ENCODE peak calls at places on chromosome 21, in four cellular contexts. U is mesendoderm, B is IMR-90, Y is stomach. K is an unnamed sample. For H3K27me3 and H3K36me3, the result is how much of the 10 kb centered on the place peaks cover.

GRCh38 chr21:22898061-22898460 is 1899.9 kb downstream of the NCAM2 start:
- DNase-seq in B (no peak), U (no peak), Y (no peak), K (no peak)

GRCh38 chr21:9759972-9760371 is 761.4 kb upstream of the TPTE start:
- DNase-seq in B (no peak), Y (no peak), U (no peak), K (no peak)

GRCh38 chr21:46212721-46213484 is 15.7 kb downstream of the LSS start:
- DNase-seq in B (no peak), Y (no peak), U (no peak), K (no peak)

GRCh38 chr21:46057111-46057709 is 40.7 kb upstream of the COL6A2 start:
- DNase-seq in Y (no peak), U (no peak), B (no peak), K (peak)

GRCh38 chr21:38148046-38148445 is 108.7 kb upstream of the KCNJ15 start:
- DNase-seq in U (peak), Y (no peak), B (no peak), K (no peak)

GRCh38 chr21:34974162-34974981 is 74.7 kb downstream of the RUNX1 start:
- DNase-seq in B (peak), U (no peak), Y (no peak), K (no peak)

GRCh38 chr21:34730756-34731445 is 62.1 kb downstream of the CLIC6 start:
- DNase-seq in Y (peak), B (no peak), U (no peak), K (no peak)

GRCh38 chr21:35565204-35565611 is 495.1 kb downstream of the SETD4 start:
- DNase-seq in Y (peak), B (peak), U (peak), K (no peak)

GRCh38 chr21:21715286-21715969 is 717.2 kb downstream of the NCAM2 start:
- DNase-seq in Y (no peak), B (peak), U (peak), K (no peak)

GRCh38 chr21:14531927-14532326 is 14.2 kb downstream of the SAMSN1 start:
- DNase-seq in B (no peak), Y (no peak), U (no peak), K (no peak)

GRCh38 chr21:35384375-35384774 is 335.3 kb upstream of the RUNX1 start:
- DNase-seq in U (no peak), Y (no peak), B (no peak), K (no peak)

GRCh38 chr21:46206163-46207005 is 22.1 kb upstream of the SPATC1L start:
- DNase-seq in Y (no peak), B (no peak), U (no peak), K (no peak)

GRCh38 chr21:35326677-35327076 is 277.6 kb upstream of the RUNX1 start:
- DNase-seq in B (peak), Y (no peak), U (no peak), K (no peak)

GRCh38 chr21:31733521-31734149 is 1.7 kb upstream of the SCAF4 start:
- DNase-seq in Y (no peak), U (peak), B (peak), K (no peak)

GRCh38 chr21:28923439-28923975 is 69.2 kb downstream of the LTN1 start:
- DNase-seq in B (no peak), U (no peak), Y (no peak), K (no peak)

GRCh38 chr21:39132248-39132647 is 51.0 kb downstream of the PSMG1 start:
- DNase-seq in U (no peak), Y (no peak), B (peak), K (no peak)

GRCh38 chr21:35084869-35085268 is 35.8 kb upstream of the RUNX1 start:
- DNase-seq in B (peak), Y (no peak), U (no peak), K (no peak)

GRCh38 chr21:39712976-39713375 is 32.0 kb upstream of the IGSF5 start:
- DNase-seq in B (no peak), U (peak), Y (no peak), K (no peak)

GRCh38 chr21:29366532-29366931 is 67.8 kb downstream of the BACH1 start:
- DNase-seq in B (no peak), Y (no peak), U (no peak), K (no peak)

GRCh38 chr21:14773777-14774345 is 227.7 kb upstream of the SAMSN1 start:
- DNase-seq in B (no peak), U (peak), Y (peak), K (peak)

GRCh38 chr21:38349111-38349746 is 92.4 kb downstream of the KCNJ15 start:
- DNase-seq in U (no peak), Y (no peak), B (peak), K (no peak)

GRCh38 chr21:34844033-34844923 is 175.5 kb downstream of the CLIC6 start:
- DNase-seq in U (no peak), B (peak), Y (peak), K (peak)

GRCh38 chr21:39073717-39074116 is 109.5 kb downstream of the PSMG1 start:
- DNase-seq in U (no peak), B (no peak), Y (no peak), K (no peak)

GRCh38 chr21:8988696-8989095 is 1532.7 kb upstream of the TPTE start:
- DNase-seq in U (no peak), Y (no peak), B (no peak), K (no peak)

GRCh38 chr21:15260604-15261003 is 195.8 kb upstream of the NRIP1 start:
- DNase-seq in U (no peak), Y (no peak), B (no peak), K (no peak)

GRCh38 chr21:26832513-26832912 is 12.7 kb downstream of the ADAMTS1 start:
- DNase-seq in U (no peak), Y (no peak), B (no peak), K (no peak)

GRCh38 chr21:26843912-26844257 is 1.3 kb downstream of the ADAMTS1 start:
- DNase-seq in U (no peak), B (peak), Y (no peak), K (no peak)

GRCh38 chr21:39116761-39117425 is 66.4 kb downstream of the PSMG1 start:
- DNase-seq in B (no peak), Y (no peak), U (no peak), K (no peak)

GRCh38 chr21:18549214-18549905 is 145.8 kb upstream of the TMPRSS15 start:
- DNase-seq in B (no peak), Y (no peak), U (no peak), K (no peak)

GRCh38 chr21:29718081-29718815 is 221.5 kb downstream of the GRIK1 start:
- DNase-seq in B (peak), Y (no peak), U (no peak), K (no peak)

GRCh38 chr21:24367936-24368335 is 1239.3 kb downstream of the MRPL39 start:
- DNase-seq in Y (no peak), B (peak), U (peak), K (no peak)

GRCh38 chr21:29018540-29018939 is 609 bp downstream of the RWDD2B start:
- DNase-seq in B (no peak), Y (no peak), U (no peak), K (no peak)

GRCh38 chr21:31731112-31731801 is 661 bp downstream of the SCAF4 start:
- DNase-seq in U (peak), Y (peak), B (no peak), K (peak)

GRCh38 chr21:26449161-26449560 is 123.9 kb downstream of the CYYR1 start:
- DNase-seq in Y (no peak), U (no peak), B (peak), K (no peak)

GRCh38 chr21:20997633-20998455 is at the start of gene NCAM2:
- DNase-seq in U (peak), Y (peak), B (peak), K (peak)

GRCh38 chr21:44858791-44859190 is 14.7 kb downstream of the PTTG1IP start:
- DNase-seq in U (no peak), B (no peak), Y (no peak), K (no peak)
- H3K4me3 ChIP-seq in U (no peak), B (no peak), Y (no peak), K (no peak)

DNA sequence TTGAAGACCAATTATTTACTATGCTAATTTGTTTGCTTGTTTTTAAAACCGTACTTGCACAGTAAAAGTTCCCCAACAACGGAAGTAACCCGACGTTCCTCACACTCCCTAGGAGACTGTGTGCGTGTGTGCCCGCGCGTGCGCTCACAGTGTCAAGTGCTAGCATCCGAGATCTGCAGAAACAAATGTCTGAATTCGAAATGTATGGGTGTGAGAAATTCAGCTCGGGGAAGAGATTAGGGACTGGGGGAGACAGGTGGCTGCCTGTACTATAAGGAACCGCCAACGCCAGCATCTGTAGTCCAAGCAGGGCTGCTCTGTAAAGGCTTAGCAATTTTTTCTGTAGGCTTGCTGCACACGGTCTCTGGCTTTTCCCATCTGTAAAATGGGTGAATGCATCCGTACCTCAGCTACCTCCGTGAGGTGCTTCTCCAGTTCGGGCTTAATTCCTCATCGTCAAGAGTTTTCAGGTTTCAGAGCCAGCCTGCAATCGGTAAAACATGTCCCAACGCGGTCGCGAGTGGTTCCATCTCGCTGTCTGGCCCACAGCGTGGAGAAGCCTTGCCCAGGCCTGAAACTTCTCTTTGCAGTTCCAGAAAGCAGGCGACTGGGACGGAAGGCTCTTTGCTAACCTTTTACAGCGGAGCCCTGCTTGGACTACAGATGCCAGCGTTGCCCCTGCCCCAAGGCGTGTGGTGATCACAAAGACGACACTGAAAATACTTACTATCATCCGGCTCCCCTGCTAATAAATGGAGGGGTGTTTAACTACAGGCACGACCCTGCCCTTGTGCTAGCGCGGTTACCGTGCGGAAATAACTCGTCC is 1.2 kb upstream of the OLIG2 start:
- DNase-seq in U (no peak), Y (no peak), B (no peak), K (peak)
- H3K27me3 ChIP-seq in U (half or more), Y (half or more), B (half or more), K (half or more)

DNA sequence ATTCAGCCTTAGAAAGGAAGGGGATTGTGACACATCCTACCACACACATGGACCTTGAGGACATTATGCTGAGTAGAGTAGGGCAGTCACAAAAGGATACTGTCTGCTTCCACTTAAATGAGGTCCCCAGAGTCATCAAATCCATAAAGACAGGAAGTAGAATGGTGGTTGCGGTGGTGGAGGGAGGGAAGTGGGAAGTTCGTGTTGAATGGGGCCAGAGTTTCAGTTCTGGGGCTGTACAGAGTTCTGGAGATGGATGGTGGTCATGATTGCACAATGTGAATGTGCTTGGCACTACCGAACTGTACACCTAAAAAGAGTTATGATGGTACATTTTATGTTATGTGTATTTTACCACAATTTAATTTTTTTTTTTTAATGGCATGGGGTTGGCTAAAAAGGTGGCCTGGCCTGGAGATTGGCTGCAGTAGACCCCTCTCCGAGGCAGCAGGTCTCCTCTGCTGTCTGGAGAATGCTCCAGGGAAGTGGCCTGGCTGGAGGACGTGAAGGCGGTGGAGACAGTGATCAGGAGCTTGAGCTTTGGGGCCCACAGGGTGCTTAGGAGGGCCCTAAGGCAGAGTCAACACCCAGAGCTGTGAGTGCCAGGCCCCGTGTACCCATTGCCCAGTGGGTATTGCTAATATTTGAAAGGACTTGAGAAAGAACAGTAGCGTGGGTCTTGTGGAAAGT is 30.4 kb downstream of the IFNGR2 start:
- DNase-seq in U (no peak), B (no peak), Y (no peak), K (no peak)
- H3K36me3 ChIP-seq in U (under half), B (half or more), Y (half or more), K (under half)

GRCh38 chr21:42407476-42407875 is 3.8 kb downstream of the UBASH3A start:
- DNase-seq in Y (no peak), B (no peak), U (no peak), K (no peak)

GRCh38 chr21:42405064-42406059 is 1.7 kb downstream of the UBASH3A start:
- DNase-seq in Y (no peak), B (no peak), U (no peak), K (no peak)

GRCh38 chr21:42404534-42404933 is 832 bp downstream of the UBASH3A start:
- DNase-seq in Y (no peak), U (no peak), B (no peak), K (no peak)

GRCh38 chr21:42406201-42406601 is 2.5 kb downstream of the UBASH3A start:
- DNase-seq in B (no peak), Y (no peak), U (no peak), K (no peak)

DNA sequence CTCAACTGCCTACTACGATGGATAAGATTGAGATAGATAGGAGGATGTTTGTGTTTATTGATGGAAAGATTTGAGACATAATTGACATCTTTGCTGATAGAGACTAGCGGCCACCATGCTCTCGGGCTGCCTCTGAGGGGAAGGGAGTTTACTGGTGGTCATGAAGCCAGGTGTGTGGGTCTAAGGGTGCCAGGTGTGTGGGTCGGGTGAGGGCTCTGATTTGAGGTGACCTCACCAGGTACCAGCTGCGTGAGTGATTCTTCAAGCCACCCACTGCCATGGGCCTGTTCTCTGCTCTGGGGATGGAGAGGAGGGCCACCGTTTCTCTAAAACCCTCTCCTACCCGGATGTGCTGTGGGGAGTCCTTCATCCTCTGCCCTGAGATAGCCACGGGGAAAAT is 3.1 kb downstream of the UBASH3A start:
- DNase-seq in Y (no peak), B (no peak), U (no peak), K (no peak)
- H3K4me3 ChIP-seq in Y (no peak), B (no peak), U (no peak), K (no peak)

GRCh38 chr21:33202464-33203363 is 27.0 kb upstream of the IFNAR2 start:
- DNase-seq in Y (no peak), U (no peak), B (no peak), K (no peak)

GRCh38 chr21:33199516-33200217 is 30.1 kb upstream of the IFNAR2 start:
- DNase-seq in Y (peak), U (peak), B (peak), K (peak)

GRCh38 chr21:33203371-33203724 is 26.4 kb upstream of the IFNAR2 start:
- DNase-seq in U (no peak), Y (no peak), B (no peak), K (no peak)

GRCh38 chr21:33198346-33199135 is 31.2 kb upstream of the IFNAR2 start:
- DNase-seq in U (no peak), Y (no peak), B (peak), K (no peak)

DNA sequence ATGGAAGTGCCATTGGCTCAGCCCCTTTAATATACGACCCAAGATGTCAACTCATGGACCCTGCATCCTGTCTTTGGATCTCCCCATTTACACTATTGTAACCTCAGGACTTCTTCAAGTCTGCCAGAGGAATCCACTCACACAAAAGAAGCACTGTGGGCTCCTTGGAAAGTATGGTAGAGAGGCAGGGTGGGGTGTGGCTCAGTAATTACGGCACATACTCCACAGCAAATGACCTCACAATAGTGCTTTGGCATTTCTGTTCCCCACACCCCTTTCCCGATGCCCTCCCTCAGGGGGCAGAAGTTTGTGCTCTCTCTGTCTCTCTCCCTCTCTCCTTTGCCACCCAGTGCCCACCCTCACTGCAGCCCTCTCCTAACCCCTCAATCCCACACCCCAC is 27.8 kb upstream of the IFNAR2 start:
- DNase-seq in Y (no peak), U (no peak), B (no peak), K (no peak)
- H3K27me3 ChIP-seq in Y (under half), U (under half), B (under half), K (under half)

GRCh38 chr21:40759061-40759460 is 87.9 kb downstream of the DSCAM start:
- DNase-seq in U (no peak), B (no peak), Y (no peak), K (no peak)
- H3K36me3 ChIP-seq in U (under half), B (under half), Y (under half), K (under half)

GRCh38 chr21:36747815-36748381 is 49.0 kb downstream of the SIM2 start:
- DNase-seq in Y (no peak), B (peak), U (peak), K (peak)

GRCh38 chr21:36745459-36745858 is 46.5 kb downstream of the SIM2 start:
- DNase-seq in B (no peak), U (no peak), Y (no peak), K (no peak)

GRCh38 chr21:36749935-36750578 is 51.1 kb downstream of the SIM2 start:
- DNase-seq in B (peak), U (peak), Y (no peak), K (peak)

GRCh38 chr21:36744560-36745231 is 45.8 kb downstream of the SIM2 start:
- DNase-seq in B (no peak), Y (peak), U (no peak), K (peak)

DNA sequence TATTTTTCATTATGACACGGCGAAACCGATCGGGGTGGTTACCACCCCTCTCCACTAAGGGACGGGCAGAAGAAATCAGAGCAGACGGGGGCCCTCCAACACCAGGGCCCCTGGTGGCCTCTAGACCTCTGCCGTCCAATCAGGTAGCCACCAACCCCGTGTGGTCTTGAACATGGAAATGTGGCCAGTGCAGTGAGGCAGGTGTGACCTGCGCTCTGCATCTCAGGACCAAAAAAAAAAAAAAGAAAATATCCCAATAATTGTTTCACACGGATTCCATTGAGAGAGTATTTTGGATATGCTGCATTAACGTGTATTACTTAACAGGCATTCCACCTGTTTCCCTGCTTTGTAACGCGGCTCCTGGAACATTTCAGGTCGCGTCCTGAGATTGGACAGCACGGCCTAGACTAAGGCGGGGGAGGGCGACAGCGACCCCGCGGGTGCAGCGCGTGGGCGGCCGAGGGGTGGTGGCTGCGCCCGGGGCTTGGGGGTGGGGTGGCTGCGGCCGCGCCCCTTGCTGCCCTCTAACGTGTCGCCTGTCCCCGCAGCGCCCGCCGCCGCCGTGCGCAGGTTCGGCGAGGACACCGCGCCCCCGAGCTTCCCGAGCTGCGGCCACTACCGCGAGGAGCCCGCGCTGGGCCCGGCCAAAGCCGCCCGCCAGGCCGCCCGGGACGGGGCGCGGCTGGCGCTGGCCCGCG is 48.3 kb downstream of the SIM2 start:
- DNase-seq in Y (no peak), B (no peak), U (peak), K (peak)
- H3K4me3 ChIP-seq in Y (peak), B (peak), U (no peak), K (peak)

DNA sequence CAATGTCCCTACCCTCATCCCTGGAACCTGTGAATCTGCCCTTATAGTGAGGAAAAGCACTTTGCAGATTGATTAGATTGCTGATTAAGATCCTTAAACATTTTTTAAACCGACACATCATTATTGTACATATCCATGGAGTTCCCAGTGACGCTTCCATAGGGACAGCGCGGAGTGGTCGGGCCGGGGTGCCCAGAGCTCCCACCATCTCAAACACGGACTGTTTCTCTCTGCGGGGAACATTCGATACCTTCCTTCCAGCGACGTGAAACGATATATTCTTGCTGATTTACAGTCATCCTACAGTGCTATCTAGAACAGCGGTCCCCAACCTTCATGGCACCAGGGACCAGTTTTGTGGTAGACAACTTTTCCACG is 4.0 kb downstream of the KRTAP10-12 start:
- DNase-seq in U (no peak), B (no peak), Y (no peak), K (no peak)
- H3K27me3 ChIP-seq in U (under half), B (half or more), Y (half or more), K (under half)

GRCh38 chr21:25424674-25425073 is 182.6 kb downstream of the MRPL39 start:
- DNase-seq in Y (no peak), U (no peak), B (no peak), K (no peak)
- H3K36me3 ChIP-seq in Y (under half), U (under half), B (under half), K (under half)